ENCODE peak calls at places on chromosomes 2 and 18, in four cellular contexts. One of them, this sample, is unnamed.

GRCh38 chr2:222320441-222321395 is 21.9 kb upstream of the PAX3 start:
- DNase-seq in PC-9: no peak
- DNase-seq in fibroblast of lung: no peak
- DNase-seq in HCT116: no peak
- DNase-seq in this sample: no peak

GRCh38 chr18:8744038-8744437 is 38.7 kb downstream of the MTCL1 start:
- DNase-seq in PC-9: no peak
- DNase-seq in fibroblast of lung: no peak
- DNase-seq in HCT116: no peak
- DNase-seq in this sample: no peak

GRCh38 chr2:206867006-206867405 is 72.3 kb upstream of the CPO start:
- DNase-seq in PC-9: no peak
- DNase-seq in fibroblast of lung: no peak
- DNase-seq in HCT116: no peak
- DNase-seq in this sample: no peak

GRCh38 chr2:44392338-44392943 is 30.7 kb downstream of the CAMKMT start:
- DNase-seq in PC-9: peak; percentile 46
- DNase-seq in fibroblast of lung: peak; percentile 50
- DNase-seq in HCT116: peak; percentile 6
- DNase-seq in this sample: peak; percentile 63

GRCh38 chr2:112147796-112148195 is 9.6 kb downstream of the FBLN7 start:
- DNase-seq in PC-9: no peak
- DNase-seq in fibroblast of lung: no peak
- DNase-seq in HCT116: no peak
- DNase-seq in this sample: no peak

GRCh38 chr2:162840598-162841246 is 2.2 kb upstream of the KCNH7 start:
- DNase-seq in PC-9: peak; percentile 59
- DNase-seq in fibroblast of lung: peak; percentile 43
- DNase-seq in HCT116: peak; percentile 18
- DNase-seq in this sample: peak; percentile 78

GRCh38 chr18:49277395-49278036 is 182.9 kb downstream of the DYM start:
- DNase-seq in PC-9: no peak
- DNase-seq in fibroblast of lung: peak; percentile 17
- DNase-seq in HCT116: no peak
- DNase-seq in this sample: no peak

GRCh38 chr2:8675543-8675942 is 6.3 kb upstream of the ID2 start:
- DNase-seq in PC-9: no peak
- DNase-seq in fibroblast of lung: no peak
- DNase-seq in HCT116: no peak
- DNase-seq in this sample: no peak

GRCh38 chr2:204673877-204674276 is 128.6 kb downstream of the PARD3B start:
- DNase-seq in PC-9: no peak
- DNase-seq in fibroblast of lung: no peak
- DNase-seq in HCT116: no peak
- DNase-seq in this sample: no peak

GRCh38 chr2:219287569-219288265 is 8.6 kb downstream of the DNAJB2 start:
- DNase-seq in PC-9: no peak
- DNase-seq in fibroblast of lung: no peak
- DNase-seq in HCT116: no peak
- DNase-seq in this sample: no peak

GRCh38 chr2:212173331-212173730 is 365.3 kb downstream of the ERBB4 start:
- DNase-seq in PC-9: no peak
- DNase-seq in fibroblast of lung: no peak
- DNase-seq in HCT116: no peak
- DNase-seq in this sample: peak; percentile 24

GRCh38 chr2:94622113-94622618 is 249.1 kb upstream of the TEKT4 start:
- DNase-seq in PC-9: no peak
- DNase-seq in fibroblast of lung: no peak
- DNase-seq in HCT116: no peak
- DNase-seq in this sample: no peak

GRCh38 chr2:167651406-167652151 is 595.8 kb downstream of the STK39 start:
- DNase-seq in PC-9: no peak
- DNase-seq in fibroblast of lung: no peak
- DNase-seq in HCT116: no peak
- DNase-seq in this sample: no peak

GRCh38 chr2:42171396-42171971 is 2.3 kb downstream of the EML4 start:
- DNase-seq in PC-9: no peak
- DNase-seq in fibroblast of lung: no peak
- DNase-seq in HCT116: no peak
- DNase-seq in this sample: peak; percentile 90

GRCh38 chr2:170073288-170073687 is 104.7 kb upstream of the MYO3B start:
- DNase-seq in PC-9: peak; percentile 33
- DNase-seq in fibroblast of lung: peak; percentile 87
- DNase-seq in HCT116: no peak
- DNase-seq in this sample: peak; percentile 63

GRCh38 chr18:71966791-71967190 is 577.4 kb downstream of the CBLN2 start:
- DNase-seq in PC-9: no peak
- DNase-seq in fibroblast of lung: no peak
- DNase-seq in HCT116: no peak
- DNase-seq in this sample: no peak

GRCh38 chr2:240556553-240557100 is 1.2 kb downstream of the ANKMY1 start:
- DNase-seq in PC-9: no peak
- DNase-seq in fibroblast of lung: peak; percentile 34
- DNase-seq in HCT116: no peak
- DNase-seq in this sample: peak; percentile 88

GRCh38 chr18:68660355-68661183 is 54.3 kb downstream of the TMX3 start:
- DNase-seq in PC-9: no peak
- DNase-seq in fibroblast of lung: peak; percentile 80
- DNase-seq in HCT116: peak; percentile 29
- DNase-seq in this sample: peak; percentile 76

GRCh38 chr2:172452845-172453244 is 25.5 kb downstream of the ITGA6 start:
- DNase-seq in PC-9: no peak
- DNase-seq in fibroblast of lung: no peak
- DNase-seq in HCT116: no peak
- DNase-seq in this sample: no peak

GRCh38 chr18:21369146-21369545 is 127.1 kb downstream of the GREB1L start:
- DNase-seq in PC-9: no peak
- DNase-seq in fibroblast of lung: no peak
- DNase-seq in HCT116: no peak
- DNase-seq in this sample: no peak

GRCh38 chr2:17936599-17936998 is 58.1 kb downstream of the KCNS3 start:
- DNase-seq in PC-9: no peak
- DNase-seq in fibroblast of lung: no peak
- DNase-seq in HCT116: no peak
- DNase-seq in this sample: no peak

GRCh38 chr2:8819194-8819593 is 18.2 kb downstream of the KIDINS220 start:
- DNase-seq in PC-9: no peak
- DNase-seq in fibroblast of lung: peak; percentile 25
- DNase-seq in HCT116: no peak
- DNase-seq in this sample: no peak

GRCh38 chr2:145197944-145198343 is 678.0 kb upstream of the ZEB2 start:
- DNase-seq in PC-9: no peak
- DNase-seq in fibroblast of lung: no peak
- DNase-seq in HCT116: no peak
- DNase-seq in this sample: no peak

GRCh38 chr2:102082591-102083586 is 59.7 kb upstream of the IL1R1 start:
- DNase-seq in PC-9: no peak
- DNase-seq in fibroblast of lung: peak; percentile 88
- DNase-seq in HCT116: peak; percentile 56
- DNase-seq in this sample: peak; percentile 36

GRCh38 chr2:19048593-19049264 is 309.7 kb downstream of the OSR1 start:
- DNase-seq in PC-9: peak; percentile 14
- DNase-seq in fibroblast of lung: peak; percentile 63
- DNase-seq in HCT116: no peak
- DNase-seq in this sample: no peak

GRCh38 chr18:56727399-56727798 is 76.2 kb downstream of the WDR7 start:
- DNase-seq in PC-9: no peak
- DNase-seq in fibroblast of lung: no peak
- DNase-seq in HCT116: no peak
- DNase-seq in this sample: no peak

GRCh38 chr18:986071-986470 is 81.4 kb downstream of the ADCYAP1 start:
- DNase-seq in PC-9: no peak
- DNase-seq in fibroblast of lung: no peak
- DNase-seq in HCT116: no peak
- DNase-seq in this sample: no peak

GRCh38 chr2:158921599-158922408 is 46.6 kb upstream of the TANC1 start:
- DNase-seq in PC-9: no peak
- DNase-seq in fibroblast of lung: no peak
- DNase-seq in HCT116: no peak
- DNase-seq in this sample: no peak

GRCh38 chr2:158923180-158923594 is 45.3 kb upstream of the TANC1 start:
- DNase-seq in PC-9: peak; percentile 27
- DNase-seq in fibroblast of lung: no peak
- DNase-seq in HCT116: no peak
- DNase-seq in this sample: peak; percentile 91

GRCh38 chr2:158926478-158926948 is 41.9 kb upstream of the TANC1 start:
- DNase-seq in PC-9: peak; percentile 45
- DNase-seq in fibroblast of lung: peak; percentile 86
- DNase-seq in HCT116: peak; percentile 34
- DNase-seq in this sample: no peak

GRCh38 chr2:158922610-158923009 is 45.8 kb upstream of the TANC1 start:
- DNase-seq in PC-9: no peak
- DNase-seq in fibroblast of lung: no peak
- DNase-seq in HCT116: no peak
- DNase-seq in this sample: peak; percentile 12

GRCh38 chr2:158923641-158924040 is 44.8 kb upstream of the TANC1 start:
- DNase-seq in PC-9: no peak
- DNase-seq in fibroblast of lung: no peak
- DNase-seq in HCT116: no peak
- DNase-seq in this sample: no peak
- H3K4me3 ChIP-seq in PC-9: no peak overlapping the region
- H3K4me3 ChIP-seq in fibroblast of lung: no peak overlapping the region
- H3K4me3 ChIP-seq in HCT116: no peak overlapping the region
- H3K4me3 ChIP-seq in this sample: no peak overlapping the region

GRCh38 chr18:54415086-54415485 is 57.4 kb downstream of the C18orf54 start:
- DNase-seq in PC-9: no peak
- DNase-seq in fibroblast of lung: no peak
- DNase-seq in HCT116: no peak
- DNase-seq in this sample: no peak
- TF ChIP-seq EZH2 in PC-9: no peak
- TF ChIP-seq EZH2 in fibroblast of lung: no peak
- TF ChIP-seq EZH2 in HCT116: no peak
- TF ChIP-seq EZH2 in this sample: no peak

DNA sequence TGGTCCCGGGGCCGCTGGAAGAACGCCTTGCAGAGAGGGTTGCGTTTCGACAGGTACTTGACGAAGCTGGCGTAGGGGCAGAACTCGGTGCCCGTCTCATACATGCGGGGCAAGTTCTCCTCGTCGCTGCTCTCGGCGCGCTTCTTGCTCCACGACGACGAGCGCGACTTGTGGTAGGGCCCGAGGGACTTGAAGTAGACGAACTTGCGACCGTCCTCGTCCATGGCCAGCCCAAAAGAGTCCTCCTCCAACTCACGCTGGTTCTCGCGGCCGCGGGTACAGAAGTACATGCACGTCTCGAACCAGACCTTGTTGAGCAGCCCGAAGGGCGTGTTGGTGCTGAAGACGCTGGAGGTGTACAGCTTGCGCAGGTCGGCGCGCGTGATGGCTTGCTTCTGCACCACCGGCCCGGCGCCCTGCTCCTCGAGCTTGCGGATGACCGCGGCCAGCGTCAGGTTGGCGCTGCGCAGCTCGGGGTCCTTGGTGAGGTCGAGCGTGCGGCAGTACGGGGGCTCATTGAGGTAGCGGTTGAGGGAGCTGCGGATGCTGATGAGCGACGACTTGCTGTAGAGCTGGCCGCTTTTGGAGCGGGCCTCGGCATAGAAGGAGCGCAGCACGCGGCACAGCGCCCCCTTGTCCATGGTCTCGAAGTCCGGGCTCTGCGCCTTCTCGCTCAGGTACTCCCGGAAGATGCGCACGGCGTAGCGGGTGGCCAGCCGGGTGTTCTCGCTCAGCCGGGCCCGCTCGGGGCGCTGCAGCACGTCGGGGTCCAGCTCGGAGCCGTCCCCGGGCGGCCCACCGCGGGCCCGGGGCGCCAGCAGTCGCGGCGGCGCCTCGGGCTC is 830 bp downstream of the KCTD1 start:
- DNase-seq in PC-9: no peak
- DNase-seq in fibroblast of lung: peak; percentile 84
- DNase-seq in HCT116: no peak
- DNase-seq in this sample: peak; percentile 78
- TF ChIP-seq CTCF in PC-9: no peak
- TF ChIP-seq CTCF in fibroblast of lung: peak; percentile 49
- TF ChIP-seq CTCF in HCT116: no peak
- TF ChIP-seq CTCF in this sample: peak; percentile 55

GRCh38 chr2:237691200-237691907 is 64.0 kb downstream of the LRRFIP1 start:
- DNase-seq in PC-9: no peak
- DNase-seq in fibroblast of lung: no peak
- DNase-seq in HCT116: no peak
- DNase-seq in this sample: no peak
- H3K4me3 ChIP-seq in PC-9: peak overlapping the region; percentile 79
- H3K4me3 ChIP-seq in fibroblast of lung: peak overlapping the region; percentile 47
- H3K4me3 ChIP-seq in HCT116: peak overlapping the region; percentile 59
- H3K4me3 ChIP-seq in this sample: peak overlapping the region; percentile 48